ENCODE peak calls at places on chromosomes 3 and 15, in eight cellular contexts. O, J, U, V, K, B, D and G are unnamed samples.

GRCh38 chr3:135516143-135516542 is 449.4 kb upstream of the PPP2R3A start:
- DNase-seq in K (no peak), U (no peak), B (no peak), D (no peak), O (no peak), V (peak; percentile 44), J (no peak), G (no peak)

GRCh38 chr3:128411574-128412064 is 55.1 kb downstream of the DNAJB8 start:
- DNase-seq in U (no peak), O (no peak), V (no peak), K (no peak), J (no peak), D (no peak), B (no peak), G (no peak)

GRCh38 chr3:177157492-177157891 is 39.8 kb downstream of the TBL1XR1 start:
- DNase-seq in U (no peak), D (no peak), K (no peak), O (no peak), V (no peak), B (no peak), J (no peak), G (no peak)

GRCh38 chr3:53039376-53039752 is 6.5 kb downstream of the SFMBT1 start:
- DNase-seq in J (no peak), V (no peak), O (no peak), K (no peak), D (no peak), U (no peak), B (no peak), G (no peak)

GRCh38 chr15:70892912-70893560 is 410 bp downstream of the LRRC49 start:
- DNase-seq in B (peak; percentile 61), O (no peak), J (no peak), U (no peak), V (no peak), D (peak; percentile 51), K (no peak), G (no peak)

GRCh38 chr3:184176377-184177330 is 2.0 kb downstream of the AP2M1 start:
- DNase-seq in O (no peak), U (no peak), K (no peak), J (no peak), V (peak; percentile 92), D (no peak), B (no peak), G (no peak)

GRCh38 chr3:45210308-45211038 is 15.6 kb downstream of the TMEM158 start:
- DNase-seq in J (no peak), V (peak; percentile 88), B (no peak), U (peak; percentile 81), O (peak; percentile 67), K (no peak), D (no peak), G (peak; percentile 82)

GRCh38 chr3:43048470-43048869 is 57.4 kb downstream of the POMGNT2 start:
- DNase-seq in D (no peak), K (no peak), B (no peak), U (no peak), V (no peak), J (no peak), O (no peak), G (no peak)

GRCh38 chr3:15933439-15934144 is 135.8 kb upstream of the ANKRD28 start:
- DNase-seq in K (no peak), B (no peak), V (no peak), U (no peak), J (no peak), D (peak; percentile 3), O (no peak), G (no peak)